ENCODE peak calls at places on chromosome 1, in six cellular contexts. One of them, this sample, is unnamed.

GRCh38 chr1:165397945-165398344 is 41.4 kb upstream of the LMX1A start:
- DNase-seq in cardiac muscle cell: no peak
- DNase-seq in upper lobe of left lung: no peak
- DNase-seq in H1: no peak
- DNase-seq in K562: peak; percentile 5
- DNase-seq in tibial artery: no peak
- DNase-seq in this sample: peak; percentile 50

GRCh38 chr1:2444138-2444591 is 31.8 kb upstream of the PEX10 start:
- DNase-seq in H1: no peak
- DNase-seq in tibial artery: no peak
- DNase-seq in cardiac muscle cell: no peak
- DNase-seq in K562: no peak
- DNase-seq in upper lobe of left lung: peak; percentile 74
- DNase-seq in this sample: no peak

GRCh38 chr1:192700834-192701271 is 64.9 kb downstream of the RGS13 start:
- DNase-seq in H1: no peak
- DNase-seq in K562: no peak
- DNase-seq in cardiac muscle cell: peak; percentile 18
- DNase-seq in tibial artery: no peak
- DNase-seq in upper lobe of left lung: no peak
- DNase-seq in this sample: no peak

GRCh38 chr1:205444931-205445652 is 10.8 kb downstream of the BLACAT1 start:
- DNase-seq in cardiac muscle cell: peak; percentile 43
- DNase-seq in upper lobe of left lung: no peak
- DNase-seq in H1: peak; percentile 77
- DNase-seq in K562: peak; percentile 56
- DNase-seq in tibial artery: peak; percentile 77
- DNase-seq in this sample: peak; percentile 34

GRCh38 chr1:35717911-35718476 is 690 bp downstream of the C1orf216 start:
- DNase-seq in tibial artery: peak; percentile 75
- DNase-seq in H1: peak; percentile 60
- DNase-seq in upper lobe of left lung: no peak
- DNase-seq in K562: peak; percentile 87
- DNase-seq in cardiac muscle cell: peak; percentile 18
- DNase-seq in this sample: peak; percentile 28

GRCh38 chr1:201381130-201381529 is 3.6 kb upstream of the TNNT2 start:
- DNase-seq in K562: no peak
- DNase-seq in H1: no peak
- DNase-seq in cardiac muscle cell: no peak
- DNase-seq in tibial artery: no peak
- DNase-seq in upper lobe of left lung: no peak
- DNase-seq in this sample: peak; percentile 74

GRCh38 chr1:181704556-181704955 is 221.2 kb downstream of the CACNA1E start:
- DNase-seq in K562: no peak
- DNase-seq in cardiac muscle cell: no peak
- DNase-seq in upper lobe of left lung: no peak
- DNase-seq in H1: no peak
- DNase-seq in tibial artery: no peak
- DNase-seq in this sample: no peak

GRCh38 chr1:7518411-7518810 is 252.7 kb upstream of the VAMP3 start:
- DNase-seq in upper lobe of left lung: no peak
- DNase-seq in H1: no peak
- DNase-seq in cardiac muscle cell: no peak
- DNase-seq in K562: no peak
- DNase-seq in tibial artery: no peak
- DNase-seq in this sample: no peak

GRCh38 chr1:194155962-194156361 is 969.5 kb upstream of the B3GALT2 start:
- DNase-seq in H1: no peak
- DNase-seq in cardiac muscle cell: no peak
- DNase-seq in K562: no peak
- DNase-seq in upper lobe of left lung: no peak
- DNase-seq in tibial artery: no peak
- DNase-seq in this sample: no peak

GRCh38 chr1:42973304-42973703 is 14.6 kb upstream of the SLC2A1 start:
- DNase-seq in H1: no peak
- DNase-seq in tibial artery: no peak
- DNase-seq in K562: no peak
- DNase-seq in upper lobe of left lung: no peak
- DNase-seq in cardiac muscle cell: no peak
- DNase-seq in this sample: no peak

GRCh38 chr1:2385606-2386280 is 5.6 kb downstream of the MORN1 start:
- DNase-seq in tibial artery: peak; percentile 51
- DNase-seq in H1: no peak
- DNase-seq in cardiac muscle cell: no peak
- DNase-seq in K562: no peak
- DNase-seq in upper lobe of left lung: no peak
- DNase-seq in this sample: no peak

GRCh38 chr1:208242829-208243521 is 1.2 kb downstream of the PLXNA2 start:
- DNase-seq in upper lobe of left lung: peak; percentile 90
- DNase-seq in cardiac muscle cell: peak; percentile 57
- DNase-seq in H1: peak; percentile 56
- DNase-seq in K562: peak; percentile 55
- DNase-seq in tibial artery: no peak
- DNase-seq in this sample: peak; percentile 53

GRCh38 chr1:224106568-224107281 is 7.2 kb upstream of the FBXO28 start:
- DNase-seq in H1: peak; percentile 45
- DNase-seq in K562: peak; percentile 70
- DNase-seq in upper lobe of left lung: no peak
- DNase-seq in tibial artery: no peak
- DNase-seq in cardiac muscle cell: peak; percentile 35
- DNase-seq in this sample: peak; percentile 29

GRCh38 chr1:231182317-231182716 is 20.5 kb downstream of the TRIM67 start:
- DNase-seq in upper lobe of left lung: no peak
- DNase-seq in K562: no peak
- DNase-seq in tibial artery: no peak
- DNase-seq in cardiac muscle cell: no peak
- DNase-seq in H1: no peak
- DNase-seq in this sample: no peak

GRCh38 chr1:94069649-94070285 is 51.2 kb downstream of the ABCA4 start:
- DNase-seq in cardiac muscle cell: no peak
- DNase-seq in K562: no peak
- DNase-seq in upper lobe of left lung: no peak
- DNase-seq in tibial artery: no peak
- DNase-seq in H1: no peak
- DNase-seq in this sample: no peak

GRCh38 chr1:178973671-178974091 is 52.0 kb upstream of the FAM20B start:
- DNase-seq in tibial artery: no peak
- DNase-seq in upper lobe of left lung: no peak
- DNase-seq in H1: no peak
- DNase-seq in cardiac muscle cell: no peak
- DNase-seq in K562: no peak
- DNase-seq in this sample: no peak

GRCh38 chr1:156853761-156854160 is 5.2 kb downstream of the INSRR start:
- DNase-seq in H1: no peak
- DNase-seq in cardiac muscle cell: no peak
- DNase-seq in upper lobe of left lung: peak; percentile 68
- DNase-seq in K562: no peak
- DNase-seq in tibial artery: no peak
- DNase-seq in this sample: no peak

DNA sequence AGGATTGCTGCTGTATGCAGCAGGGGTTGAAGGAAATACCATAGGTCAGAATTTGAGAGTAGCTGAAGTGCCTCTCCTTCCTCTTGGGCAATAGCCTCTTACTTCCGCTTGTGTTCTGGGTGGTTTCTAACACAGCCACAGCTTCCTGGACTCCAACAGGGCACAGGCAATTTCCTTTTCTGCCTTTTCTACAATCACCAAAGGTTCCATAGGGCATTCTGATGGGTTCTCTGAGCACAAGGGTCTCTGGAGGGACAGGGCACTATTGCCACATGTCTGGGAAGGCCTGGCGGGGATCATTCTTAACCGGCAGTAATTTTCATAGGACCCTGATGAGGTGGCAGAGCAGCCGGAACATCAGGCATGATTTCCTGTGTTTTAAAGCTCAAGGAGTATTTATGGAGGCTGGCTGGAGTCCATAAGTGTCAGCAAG is 5.5 kb upstream of the AGTRAP start:
- DNase-seq in K562: no peak
- DNase-seq in cardiac muscle cell: no peak
- DNase-seq in tibial artery: no peak
- DNase-seq in upper lobe of left lung: no peak
- DNase-seq in H1: no peak
- DNase-seq in this sample: no peak
- H3K4me3 ChIP-seq in K562: no peak overlapping the region
- H3K4me3 ChIP-seq in cardiac muscle cell: no peak overlapping the region
- H3K4me3 ChIP-seq in tibial artery: no peak overlapping the region
- H3K4me3 ChIP-seq in upper lobe of left lung: no peak overlapping the region
- H3K4me3 ChIP-seq in H1: no peak overlapping the region
- H3K4me3 ChIP-seq in this sample: no peak overlapping the region

GRCh38 chr1:198850196-198850595 is 211.4 kb downstream of the PTPRC start:
- DNase-seq in H1: no peak
- DNase-seq in upper lobe of left lung: no peak
- DNase-seq in cardiac muscle cell: no peak
- DNase-seq in tibial artery: no peak
- DNase-seq in K562: no peak
- DNase-seq in this sample: no peak

GRCh38 chr1:198849108-198849507 is 210.3 kb downstream of the PTPRC start:
- DNase-seq in upper lobe of left lung: no peak
- DNase-seq in tibial artery: no peak
- DNase-seq in K562: no peak
- DNase-seq in H1: no peak
- DNase-seq in cardiac muscle cell: no peak
- DNase-seq in this sample: no peak

GRCh38 chr1:198848206-198848605 is 209.4 kb downstream of the PTPRC start:
- DNase-seq in upper lobe of left lung: no peak
- DNase-seq in tibial artery: no peak
- DNase-seq in cardiac muscle cell: no peak
- DNase-seq in K562: no peak
- DNase-seq in H1: no peak
- DNase-seq in this sample: no peak

GRCh38 chr1:198846506-198847010 is 207.7 kb downstream of the PTPRC start:
- DNase-seq in upper lobe of left lung: no peak
- DNase-seq in cardiac muscle cell: no peak
- DNase-seq in K562: no peak
- DNase-seq in tibial artery: no peak
- DNase-seq in H1: no peak
- DNase-seq in this sample: no peak

DNA sequence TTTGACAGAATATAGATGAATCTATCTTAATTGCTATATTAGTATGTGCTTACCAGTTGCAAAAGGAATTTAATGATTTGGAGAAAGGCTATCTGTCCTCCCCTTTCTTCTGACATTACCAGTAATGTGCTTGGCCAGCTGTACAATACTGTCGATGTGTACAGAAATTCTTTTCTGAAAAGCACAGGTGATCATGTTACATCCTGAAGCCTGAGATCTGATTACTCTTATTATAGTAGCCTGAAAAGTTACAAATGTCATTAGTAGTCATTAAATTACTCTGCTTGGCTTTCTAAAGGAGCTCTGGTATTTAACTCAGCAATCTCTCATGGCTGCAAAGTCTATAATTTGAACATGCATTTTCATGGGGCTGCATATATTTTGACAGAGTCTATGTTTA is 209.8 kb downstream of the PTPRC start:
- DNase-seq in K562: no peak
- DNase-seq in cardiac muscle cell: no peak
- DNase-seq in H1: no peak
- DNase-seq in upper lobe of left lung: no peak
- DNase-seq in tibial artery: no peak
- DNase-seq in this sample: no peak
- H3K4me3 ChIP-seq in K562: no peak overlapping the region
- H3K4me3 ChIP-seq in cardiac muscle cell: no peak overlapping the region
- H3K4me3 ChIP-seq in H1: no peak overlapping the region
- H3K4me3 ChIP-seq in upper lobe of left lung: no peak overlapping the region
- H3K4me3 ChIP-seq in tibial artery: no peak overlapping the region
- H3K4me3 ChIP-seq in this sample: no peak overlapping the region

GRCh38 chr1:11688506-11688905 is 3.0 kb upstream of the DRAXIN start:
- DNase-seq in K562: no peak
- DNase-seq in tibial artery: no peak
- DNase-seq in upper lobe of left lung: no peak
- DNase-seq in H1: no peak
- DNase-seq in cardiac muscle cell: no peak
- DNase-seq in this sample: no peak

GRCh38 chr1:11691928-11692711 is 610 bp downstream of the DRAXIN start:
- DNase-seq in tibial artery: no peak
- DNase-seq in cardiac muscle cell: no peak
- DNase-seq in upper lobe of left lung: no peak
- DNase-seq in K562: no peak
- DNase-seq in H1: peak; percentile 70
- DNase-seq in this sample: no peak

GRCh38 chr1:11691302-11691914 is at the start of gene DRAXIN:
- DNase-seq in cardiac muscle cell: peak; percentile 61
- DNase-seq in tibial artery: no peak
- DNase-seq in K562: no peak
- DNase-seq in upper lobe of left lung: peak; percentile 85
- DNase-seq in H1: peak; percentile 84
- DNase-seq in this sample: no peak

GRCh38 chr1:11690669-11691301 is 725 bp upstream of the DRAXIN start:
- DNase-seq in H1: no peak
- DNase-seq in cardiac muscle cell: peak; percentile 41
- DNase-seq in K562: peak; percentile 34
- DNase-seq in tibial artery: no peak
- DNase-seq in upper lobe of left lung: peak; percentile 60
- DNase-seq in this sample: no peak

DNA sequence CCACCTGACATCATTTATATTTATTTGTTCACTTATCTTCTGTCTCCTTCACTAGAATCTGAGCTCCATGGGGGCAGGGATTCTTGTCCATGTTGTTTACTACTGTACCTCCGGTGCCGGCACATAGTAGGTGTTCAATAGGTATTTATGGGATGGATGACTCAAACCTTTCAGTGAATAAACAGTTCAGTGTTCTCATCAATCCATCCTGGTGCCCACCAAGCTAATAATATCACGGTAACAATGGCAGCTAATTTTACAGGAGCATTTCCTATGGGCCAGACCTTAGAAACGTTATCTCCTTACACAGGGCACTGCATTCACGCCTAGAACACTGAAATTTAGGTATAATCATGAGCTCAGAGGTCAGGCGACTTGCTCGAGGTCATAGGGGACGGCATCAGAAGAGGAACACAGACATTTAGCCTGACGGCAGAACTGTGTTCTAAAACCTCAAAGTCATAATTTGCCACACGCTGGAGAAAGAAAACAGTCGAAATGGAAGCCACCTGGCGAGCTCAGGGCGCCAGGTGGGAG is 1.3 kb upstream of the DRAXIN start:
- DNase-seq in tibial artery: no peak
- DNase-seq in upper lobe of left lung: no peak
- DNase-seq in K562: peak; percentile 60
- DNase-seq in cardiac muscle cell: no peak
- DNase-seq in H1: no peak
- DNase-seq in this sample: no peak
- H3K4me3 ChIP-seq in tibial artery: no peak overlapping the region
- H3K4me3 ChIP-seq in upper lobe of left lung: no peak overlapping the region
- H3K4me3 ChIP-seq in K562: no peak overlapping the region
- H3K4me3 ChIP-seq in cardiac muscle cell: peak overlapping the region; percentile 58
- H3K4me3 ChIP-seq in H1: peak overlapping the region; percentile 75
- H3K4me3 ChIP-seq in this sample: peak overlapping the region; percentile 49

GRCh38 chr1:45792744-45793143 is 10.7 kb upstream of the MAST2 start:
- DNase-seq in tibial artery: no peak
- DNase-seq in cardiac muscle cell: no peak
- DNase-seq in H1: no peak
- DNase-seq in upper lobe of left lung: no peak
- DNase-seq in K562: no peak
- DNase-seq in this sample: no peak

GRCh38 chr1:45785583-45785982 is 17.8 kb upstream of the MAST2 start:
- DNase-seq in H1: no peak
- DNase-seq in upper lobe of left lung: no peak
- DNase-seq in tibial artery: no peak
- DNase-seq in K562: no peak
- DNase-seq in cardiac muscle cell: no peak
- DNase-seq in this sample: no peak

GRCh38 chr1:45789601-45790000 is 13.8 kb upstream of the MAST2 start:
- DNase-seq in H1: no peak
- DNase-seq in tibial artery: no peak
- DNase-seq in K562: no peak
- DNase-seq in cardiac muscle cell: no peak
- DNase-seq in upper lobe of left lung: no peak
- DNase-seq in this sample: no peak

GRCh38 chr1:45787905-45788304 is 15.5 kb upstream of the MAST2 start:
- DNase-seq in K562: no peak
- DNase-seq in upper lobe of left lung: no peak
- DNase-seq in tibial artery: no peak
- DNase-seq in cardiac muscle cell: no peak
- DNase-seq in H1: no peak
- DNase-seq in this sample: no peak
- H3K4me3 ChIP-seq in K562: no peak overlapping the region
- H3K4me3 ChIP-seq in upper lobe of left lung: no peak overlapping the region
- H3K4me3 ChIP-seq in tibial artery: no peak overlapping the region
- H3K4me3 ChIP-seq in cardiac muscle cell: no peak overlapping the region
- H3K4me3 ChIP-seq in H1: no peak overlapping the region
- H3K4me3 ChIP-seq in this sample: no peak overlapping the region